ENCODE peak calls at places on chromosomes 16 and 17, in five cellular contexts. One of them, this sample, is unnamed. For H3K27me3, the result is how much of the 10 kb centered on the place peaks cover.

GRCh38 chr16:82300374-82300936 is 130.4 kb upstream of the MPHOSPH6 start:
- DNase-seq in mesenchymal stem cell: no peak
- DNase-seq in BJ: no peak
- DNase-seq in PC-3: no peak
- DNase-seq in dorsolateral prefrontal cortex: no peak
- DNase-seq in this sample: no peak

GRCh38 chr17:32298298-32298697 is 32.7 kb downstream of the RHBDL3 start:
- DNase-seq in dorsolateral prefrontal cortex: no peak
- DNase-seq in PC-3: no peak
- DNase-seq in mesenchymal stem cell: no peak
- DNase-seq in BJ: no peak
- DNase-seq in this sample: no peak

GRCh38 chr16:75319513-75320401 is 68.3 kb upstream of the BCAR1 start:
- DNase-seq in dorsolateral prefrontal cortex: no peak
- DNase-seq in mesenchymal stem cell: peak
- DNase-seq in BJ: peak
- DNase-seq in PC-3: peak
- DNase-seq in this sample: no peak

GRCh38 chr17:54814371-54814770 is 86.3 kb upstream of the TOM1L1 start:
- DNase-seq in dorsolateral prefrontal cortex: no peak
- DNase-seq in BJ: no peak
- DNase-seq in mesenchymal stem cell: no peak
- DNase-seq in PC-3: no peak
- DNase-seq in this sample: no peak

GRCh38 chr17:72600934-72601333 is 480.1 kb downstream of the SOX9 start:
- DNase-seq in dorsolateral prefrontal cortex: no peak
- DNase-seq in PC-3: peak
- DNase-seq in BJ: no peak
- DNase-seq in mesenchymal stem cell: no peak
- DNase-seq in this sample: no peak

GRCh38 chr16:35365675-35366074 is 1906.3 kb downstream of the TP53TG3F start:
- DNase-seq in PC-3: no peak
- DNase-seq in dorsolateral prefrontal cortex: no peak
- DNase-seq in mesenchymal stem cell: no peak
- DNase-seq in BJ: no peak
- DNase-seq in this sample: no peak

GRCh38 chr17:59111539-59111938 is 4.9 kb upstream of the TRIM37 start:
- DNase-seq in dorsolateral prefrontal cortex: no peak
- DNase-seq in mesenchymal stem cell: no peak
- DNase-seq in BJ: no peak
- DNase-seq in PC-3: no peak
- DNase-seq in this sample: no peak

GRCh38 chr16:57175896-57176295 is 9.9 kb downstream of the PSME3IP1 start:
- DNase-seq in mesenchymal stem cell: no peak
- DNase-seq in dorsolateral prefrontal cortex: no peak
- DNase-seq in BJ: no peak
- DNase-seq in PC-3: no peak
- DNase-seq in this sample: no peak

GRCh38 chr17:2975469-2975958 is 87.9 kb downstream of the OR1D5 start:
- DNase-seq in dorsolateral prefrontal cortex: no peak
- DNase-seq in BJ: no peak
- DNase-seq in PC-3: peak
- DNase-seq in mesenchymal stem cell: no peak
- DNase-seq in this sample: no peak

GRCh38 chr17:32697728-32698625 is 178.9 kb downstream of the MYO1D start:
- DNase-seq in PC-3: peak
- DNase-seq in mesenchymal stem cell: no peak
- DNase-seq in dorsolateral prefrontal cortex: no peak
- DNase-seq in BJ: no peak
- DNase-seq in this sample: no peak

GRCh38 chr17:29210879-29211278 is 30.7 kb upstream of the MYO18A start:
- DNase-seq in mesenchymal stem cell: peak
- DNase-seq in dorsolateral prefrontal cortex: no peak
- DNase-seq in PC-3: no peak
- DNase-seq in BJ: no peak
- DNase-seq in this sample: no peak

GRCh38 chr17:9285602-9286001 is 264.3 kb downstream of the NTN1 start:
- DNase-seq in dorsolateral prefrontal cortex: no peak
- DNase-seq in PC-3: no peak
- DNase-seq in BJ: no peak
- DNase-seq in mesenchymal stem cell: peak
- DNase-seq in this sample: no peak

GRCh38 chr17:77957215-77957868 is 1.2 kb upstream of the TNRC6C start:
- DNase-seq in mesenchymal stem cell: peak
- DNase-seq in BJ: no peak
- DNase-seq in PC-3: no peak
- DNase-seq in dorsolateral prefrontal cortex: no peak
- DNase-seq in this sample: no peak

GRCh38 chr17:50280068-50280467 is 5.8 kb downstream of the TMEM92 start:
- DNase-seq in dorsolateral prefrontal cortex: no peak
- DNase-seq in mesenchymal stem cell: no peak
- DNase-seq in BJ: no peak
- DNase-seq in PC-3: no peak
- DNase-seq in this sample: no peak

GRCh38 chr17:60493847-60494321 is 32.2 kb downstream of the APPBP2 start:
- DNase-seq in PC-3: no peak
- DNase-seq in dorsolateral prefrontal cortex: no peak
- DNase-seq in BJ: no peak
- DNase-seq in mesenchymal stem cell: peak
- DNase-seq in this sample: no peak

GRCh38 chr17:82960419-82961271 is 118.8 kb upstream of the METRNL start:
- DNase-seq in dorsolateral prefrontal cortex: no peak
- DNase-seq in mesenchymal stem cell: no peak
- DNase-seq in PC-3: no peak
- DNase-seq in BJ: no peak
- DNase-seq in this sample: no peak

GRCh38 chr17:43018008-43018853 is 4.0 kb downstream of the VAT1 start:
- DNase-seq in BJ: no peak
- DNase-seq in PC-3: no peak
- DNase-seq in dorsolateral prefrontal cortex: no peak
- DNase-seq in mesenchymal stem cell: peak
- DNase-seq in this sample: no peak

GRCh38 chr17:66985838-66986237 is 21.3 kb downstream of the CACNG4 start:
- DNase-seq in mesenchymal stem cell: no peak
- DNase-seq in PC-3: no peak
- DNase-seq in dorsolateral prefrontal cortex: no peak
- DNase-seq in BJ: no peak
- DNase-seq in this sample: no peak

GRCh38 chr17:57211543-57211942 is 44.8 kb upstream of the MSI2 start:
- DNase-seq in dorsolateral prefrontal cortex: no peak
- DNase-seq in mesenchymal stem cell: peak
- DNase-seq in PC-3: peak
- DNase-seq in BJ: no peak
- DNase-seq in this sample: no peak

DNA sequence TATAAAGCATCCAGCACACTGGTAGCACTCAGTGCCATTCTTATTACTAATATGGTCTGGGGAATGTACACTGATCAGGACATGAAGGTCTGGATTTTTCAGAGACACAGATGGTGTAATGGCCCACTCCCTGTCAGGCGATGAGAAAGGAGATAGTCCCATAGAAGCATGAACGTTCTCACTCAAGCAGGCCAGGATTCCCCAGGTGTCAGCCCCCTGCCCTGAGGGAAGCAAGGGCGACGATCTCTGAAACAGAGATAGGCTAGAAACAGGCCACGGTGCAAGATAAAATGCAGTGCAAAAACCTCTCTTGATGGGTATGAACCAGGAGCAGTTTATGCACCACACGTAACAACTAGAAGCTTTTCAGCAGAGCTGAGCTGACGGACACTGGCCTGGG is 10.6 kb downstream of the PRPSAP1 start:
- DNase-seq in BJ: no peak
- DNase-seq in mesenchymal stem cell: no peak
- DNase-seq in PC-3: no peak
- DNase-seq in dorsolateral prefrontal cortex: no peak
- DNase-seq in this sample: no peak
- H3K27me3 ChIP-seq in BJ: under half
- H3K27me3 ChIP-seq in mesenchymal stem cell: under half
- H3K27me3 ChIP-seq in PC-3: under half
- H3K27me3 ChIP-seq in dorsolateral prefrontal cortex: under half
- H3K27me3 ChIP-seq in this sample: under half

GRCh38 chr16:85637061-85637807 is 24.1 kb downstream of the GSE1 start:
- DNase-seq in PC-3: no peak
- DNase-seq in mesenchymal stem cell: no peak
- DNase-seq in BJ: no peak
- DNase-seq in dorsolateral prefrontal cortex: no peak
- DNase-seq in this sample: no peak
- H3K27me3 ChIP-seq in PC-3: under half
- H3K27me3 ChIP-seq in mesenchymal stem cell: under half
- H3K27me3 ChIP-seq in BJ: under half
- H3K27me3 ChIP-seq in dorsolateral prefrontal cortex: under half
- H3K27me3 ChIP-seq in this sample: under half

DNA sequence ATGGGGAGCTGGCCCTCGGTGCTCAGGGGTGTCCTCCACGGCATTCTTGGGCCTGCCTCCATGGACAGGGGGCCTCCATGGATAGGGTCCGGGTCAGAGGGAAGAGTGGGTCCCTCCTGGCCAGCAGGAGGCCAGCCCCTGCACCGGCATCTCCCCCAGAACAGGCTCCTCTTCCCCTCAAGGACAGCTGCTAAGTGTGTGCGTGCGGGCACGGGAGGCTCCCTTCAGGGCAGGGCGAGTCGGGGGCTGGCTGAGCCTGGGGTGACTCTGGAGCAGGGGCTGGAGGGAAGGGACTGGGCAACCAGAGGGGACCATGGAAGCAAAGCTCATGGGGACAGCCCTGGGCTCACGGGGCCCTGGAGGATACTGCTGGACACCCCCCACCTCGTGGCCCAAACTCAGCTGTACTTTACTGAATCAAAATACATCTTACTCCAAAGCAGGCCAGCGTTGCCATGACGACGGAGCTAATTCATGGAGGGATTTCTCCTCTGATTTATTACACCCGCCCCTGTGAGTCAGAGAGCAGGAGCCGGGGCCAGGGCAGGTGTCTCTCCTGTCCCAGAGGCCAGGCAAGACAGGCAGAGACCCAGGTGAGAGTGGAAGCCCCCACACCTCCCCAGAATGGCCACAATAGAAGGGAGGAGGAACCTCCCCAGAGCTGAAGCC is 2.1 kb downstream of the CASKIN1 start:
- DNase-seq in PC-3: peak
- DNase-seq in dorsolateral prefrontal cortex: peak
- DNase-seq in BJ: no peak
- DNase-seq in mesenchymal stem cell: peak
- DNase-seq in this sample: no peak
- H3K27me3 ChIP-seq in PC-3: under half
- H3K27me3 ChIP-seq in dorsolateral prefrontal cortex: under half
- H3K27me3 ChIP-seq in BJ: under half
- H3K27me3 ChIP-seq in mesenchymal stem cell: half or more
- H3K27me3 ChIP-seq in this sample: under half

DNA sequence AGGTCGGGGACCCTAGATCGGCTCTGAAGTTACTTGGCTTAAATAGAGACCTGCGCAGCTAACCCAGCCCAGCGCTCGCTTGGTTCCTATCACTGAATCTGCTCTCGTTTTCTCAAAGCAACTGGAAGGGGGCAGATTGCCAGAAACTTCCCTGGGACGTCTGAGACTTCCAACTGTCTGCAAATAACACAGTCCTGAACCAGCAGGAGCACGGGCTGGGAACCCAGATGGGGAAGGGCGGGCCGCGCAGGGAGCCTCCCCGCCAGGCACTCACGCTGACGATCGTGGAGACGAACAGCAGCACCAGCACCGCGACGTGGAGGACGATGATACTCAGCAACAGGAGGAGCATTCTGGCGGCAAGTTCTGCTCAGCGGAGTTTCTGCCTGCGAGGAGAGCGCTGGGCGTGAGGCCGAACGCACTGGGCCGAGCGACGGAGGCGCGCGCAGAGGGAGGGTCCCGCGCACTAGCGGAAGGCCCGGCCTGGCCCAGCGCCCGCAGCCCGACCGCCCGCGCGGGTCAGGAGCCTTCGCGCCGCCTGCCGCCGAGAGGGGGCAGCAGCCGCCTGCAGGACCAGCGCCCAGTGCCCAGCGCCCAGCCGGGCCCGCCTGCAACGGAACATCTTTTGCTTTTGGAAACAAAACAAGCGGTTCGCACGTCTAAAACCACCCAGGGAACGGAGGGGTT is 4.6 kb downstream of the PMP22 start:
- DNase-seq in dorsolateral prefrontal cortex: peak
- DNase-seq in mesenchymal stem cell: peak
- DNase-seq in PC-3: peak
- DNase-seq in BJ: peak
- DNase-seq in this sample: peak
- H3K27me3 ChIP-seq in dorsolateral prefrontal cortex: under half
- H3K27me3 ChIP-seq in mesenchymal stem cell: under half
- H3K27me3 ChIP-seq in PC-3: under half
- H3K27me3 ChIP-seq in BJ: under half
- H3K27me3 ChIP-seq in this sample: half or more

DNA sequence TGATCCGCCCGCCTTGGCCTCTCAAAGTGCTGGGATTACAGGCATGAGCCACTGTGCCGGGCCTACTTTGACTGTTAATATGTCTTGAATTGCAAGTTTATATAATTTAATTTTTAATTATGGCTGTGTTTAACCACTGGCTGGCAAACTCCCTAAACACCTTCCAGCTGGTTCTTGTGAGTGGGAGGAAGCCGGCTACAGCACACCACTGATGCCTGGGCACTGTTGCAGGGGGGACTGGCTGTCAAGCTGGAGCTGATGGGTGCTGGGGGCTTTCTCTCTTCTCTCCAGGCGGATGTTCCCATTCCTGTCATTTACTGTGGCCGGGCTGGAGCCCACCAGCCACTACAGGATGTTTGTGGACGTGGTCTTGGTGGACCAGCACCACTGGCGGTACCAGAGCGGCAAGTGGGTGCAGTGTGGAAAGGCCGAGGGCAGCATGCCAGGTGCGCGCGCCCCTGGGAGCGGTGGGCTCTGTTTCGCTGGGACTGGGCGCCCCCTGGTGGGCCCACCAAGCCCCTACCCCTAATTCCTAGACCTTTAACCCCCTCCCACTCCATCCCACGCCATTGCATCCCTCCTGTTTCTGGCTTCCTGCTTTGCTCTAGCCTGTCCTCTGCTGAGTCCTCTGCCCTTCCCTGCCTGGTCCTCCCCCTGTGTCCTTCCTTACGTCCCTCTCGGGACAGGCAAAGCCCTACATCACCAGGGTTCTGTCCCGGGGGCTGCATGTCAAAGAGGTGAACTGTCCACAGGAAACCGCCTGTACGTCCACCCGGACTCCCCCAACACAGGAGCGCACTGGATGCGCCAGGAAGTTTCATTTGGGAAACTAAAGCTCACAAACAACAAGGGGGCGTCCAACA is 9.5 kb downstream of the TBX21 start:
- DNase-seq in mesenchymal stem cell: no peak
- DNase-seq in PC-3: peak
- DNase-seq in BJ: no peak
- DNase-seq in dorsolateral prefrontal cortex: no peak
- DNase-seq in this sample: peak
- H3K27me3 ChIP-seq in mesenchymal stem cell: half or more
- H3K27me3 ChIP-seq in PC-3: under half
- H3K27me3 ChIP-seq in BJ: under half
- H3K27me3 ChIP-seq in dorsolateral prefrontal cortex: under half
- H3K27me3 ChIP-seq in this sample: under half

This sample was measured in CD4-positive, alpha-beta T cell.